ENCODE peak calls at places on chromosomes 3 and 15, in seven cellular contexts. One of them, this sample, is unnamed.

GRCh38 chr15:33104276-33104675 is 90.2 kb downstream of the FMN1 start:
- DNase-seq in naive thymus-derived CD8-positive, alpha-beta T cell: no peak
- DNase-seq in LoVo: peak; percentile 56
- DNase-seq in hypothalamus: no peak
- DNase-seq in colonic mucosa: no peak
- DNase-seq in Daoy: peak; percentile 85
- DNase-seq in T-helper 9 cell: no peak
- DNase-seq in this sample: no peak

GRCh38 chr15:25565470-25566264 is 126.8 kb upstream of the UBE3A start:
- DNase-seq in naive thymus-derived CD8-positive, alpha-beta T cell: no peak
- DNase-seq in LoVo: no peak
- DNase-seq in hypothalamus: no peak
- DNase-seq in colonic mucosa: no peak
- DNase-seq in Daoy: no peak
- DNase-seq in T-helper 9 cell: no peak
- DNase-seq in this sample: no peak

GRCh38 chr3:15636028-15636709 is 34.6 kb downstream of the BTD start:
- DNase-seq in naive thymus-derived CD8-positive, alpha-beta T cell: no peak
- DNase-seq in LoVo: no peak
- DNase-seq in hypothalamus: no peak
- DNase-seq in colonic mucosa: no peak
- DNase-seq in Daoy: peak; percentile 81
- DNase-seq in T-helper 9 cell: no peak
- DNase-seq in this sample: no peak

GRCh38 chr15:70149667-70150404 is 52.1 kb upstream of the TLE3 start:
- DNase-seq in naive thymus-derived CD8-positive, alpha-beta T cell: no peak
- DNase-seq in LoVo: no peak
- DNase-seq in hypothalamus: no peak
- DNase-seq in colonic mucosa: no peak
- DNase-seq in Daoy: peak; percentile 54
- DNase-seq in T-helper 9 cell: no peak
- DNase-seq in this sample: no peak

GRCh38 chr3:169298247-169298992 is 365.1 kb downstream of the MECOM start:
- DNase-seq in naive thymus-derived CD8-positive, alpha-beta T cell: no peak
- DNase-seq in LoVo: no peak
- DNase-seq in hypothalamus: no peak
- DNase-seq in colonic mucosa: peak; percentile 34
- DNase-seq in Daoy: no peak
- DNase-seq in T-helper 9 cell: no peak
- DNase-seq in this sample: no peak

GRCh38 chr3:34178415-34178814 is 380.0 kb downstream of the PDCD6IP start:
- DNase-seq in naive thymus-derived CD8-positive, alpha-beta T cell: no peak
- DNase-seq in LoVo: no peak
- DNase-seq in hypothalamus: no peak
- DNase-seq in colonic mucosa: no peak
- DNase-seq in Daoy: no peak
- DNase-seq in T-helper 9 cell: no peak
- DNase-seq in this sample: no peak

GRCh38 chr3:128491071-128491899 is 1.7 kb downstream of the GATA2 start:
- DNase-seq in naive thymus-derived CD8-positive, alpha-beta T cell: no peak
- DNase-seq in LoVo: no peak
- DNase-seq in hypothalamus: no peak
- DNase-seq in colonic mucosa: no peak
- DNase-seq in Daoy: no peak
- DNase-seq in T-helper 9 cell: no peak
- DNase-seq in this sample: no peak

GRCh38 chr3:42526616-42527367 is 24.3 kb downstream of the VIPR1 start:
- DNase-seq in naive thymus-derived CD8-positive, alpha-beta T cell: peak; percentile 70
- DNase-seq in LoVo: no peak
- DNase-seq in hypothalamus: no peak
- DNase-seq in colonic mucosa: no peak
- DNase-seq in Daoy: no peak
- DNase-seq in T-helper 9 cell: peak; percentile 33
- DNase-seq in this sample: no peak

GRCh38 chr3:49553320-49553689 is 972 bp upstream of the BSN start:
- DNase-seq in naive thymus-derived CD8-positive, alpha-beta T cell: peak; percentile 18
- DNase-seq in LoVo: no peak
- DNase-seq in hypothalamus: no peak
- DNase-seq in colonic mucosa: no peak
- DNase-seq in Daoy: no peak
- DNase-seq in T-helper 9 cell: no peak
- DNase-seq in this sample: no peak

GRCh38 chr3:185460719-185461350 is 38.0 kb downstream of the TMEM41A start:
- DNase-seq in naive thymus-derived CD8-positive, alpha-beta T cell: no peak
- DNase-seq in LoVo: peak; percentile 12
- DNase-seq in hypothalamus: no peak
- DNase-seq in colonic mucosa: no peak
- DNase-seq in Daoy: no peak
- DNase-seq in T-helper 9 cell: no peak
- DNase-seq in this sample: no peak

GRCh38 chr15:51846066-51846462 is 16.6 kb downstream of the TMOD3 start:
- DNase-seq in naive thymus-derived CD8-positive, alpha-beta T cell: no peak
- DNase-seq in LoVo: no peak
- DNase-seq in hypothalamus: no peak
- DNase-seq in colonic mucosa: no peak
- DNase-seq in Daoy: peak; percentile 63
- DNase-seq in T-helper 9 cell: no peak
- DNase-seq in this sample: no peak

GRCh38 chr15:32857732-32858131 is 139.9 kb downstream of the GREM1 start:
- DNase-seq in naive thymus-derived CD8-positive, alpha-beta T cell: no peak
- DNase-seq in LoVo: no peak
- DNase-seq in hypothalamus: no peak
- DNase-seq in colonic mucosa: no peak
- DNase-seq in Daoy: no peak
- DNase-seq in T-helper 9 cell: no peak
- DNase-seq in this sample: no peak

GRCh38 chr3:24299236-24299635 is 195.4 kb downstream of the THRB start:
- DNase-seq in naive thymus-derived CD8-positive, alpha-beta T cell: no peak
- DNase-seq in LoVo: no peak
- DNase-seq in hypothalamus: no peak
- DNase-seq in colonic mucosa: no peak
- DNase-seq in Daoy: no peak
- DNase-seq in T-helper 9 cell: no peak
- DNase-seq in this sample: no peak

GRCh38 chr15:100112061-100112420 is 229.7 kb downstream of the ADAMTS17 start:
- DNase-seq in naive thymus-derived CD8-positive, alpha-beta T cell: no peak
- DNase-seq in LoVo: no peak
- DNase-seq in hypothalamus: no peak
- DNase-seq in colonic mucosa: no peak
- DNase-seq in Daoy: no peak
- DNase-seq in T-helper 9 cell: no peak
- DNase-seq in this sample: no peak

GRCh38 chr15:50686468-50687301 is at the start of gene TRPM7:
- DNase-seq in naive thymus-derived CD8-positive, alpha-beta T cell: peak; percentile 89
- DNase-seq in LoVo: peak; percentile 95
- DNase-seq in hypothalamus: peak; percentile 75
- DNase-seq in colonic mucosa: peak; percentile 88
- DNase-seq in Daoy: peak; percentile 97
- DNase-seq in T-helper 9 cell: peak; percentile 87
- DNase-seq in this sample: peak; percentile 85

GRCh38 chr15:55758580-55758986 is 15.6 kb upstream of the PRTG start:
- DNase-seq in naive thymus-derived CD8-positive, alpha-beta T cell: no peak
- DNase-seq in LoVo: no peak
- DNase-seq in hypothalamus: no peak
- DNase-seq in colonic mucosa: no peak
- DNase-seq in Daoy: no peak
- DNase-seq in T-helper 9 cell: no peak
- DNase-seq in this sample: no peak

GRCh38 chr3:123568034-123568433 is 16.8 kb downstream of the HACD2 start:
- DNase-seq in naive thymus-derived CD8-positive, alpha-beta T cell: no peak
- DNase-seq in LoVo: no peak
- DNase-seq in hypothalamus: peak; percentile 50
- DNase-seq in colonic mucosa: no peak
- DNase-seq in Daoy: no peak
- DNase-seq in T-helper 9 cell: no peak
- DNase-seq in this sample: peak; percentile 67

GRCh38 chr3:194237110-194237509 is 101.2 kb downstream of the HES1 start:
- DNase-seq in naive thymus-derived CD8-positive, alpha-beta T cell: no peak
- DNase-seq in LoVo: no peak
- DNase-seq in hypothalamus: no peak
- DNase-seq in colonic mucosa: no peak
- DNase-seq in Daoy: no peak
- DNase-seq in T-helper 9 cell: no peak
- DNase-seq in this sample: no peak

GRCh38 chr3:28317438-28318022 is 31.0 kb upstream of the ZCWPW2 start:
- DNase-seq in naive thymus-derived CD8-positive, alpha-beta T cell: peak; percentile 52
- DNase-seq in LoVo: peak; percentile 19
- DNase-seq in hypothalamus: no peak
- DNase-seq in colonic mucosa: peak; percentile 28
- DNase-seq in Daoy: peak; percentile 19
- DNase-seq in T-helper 9 cell: no peak
- DNase-seq in this sample: no peak

GRCh38 chr3:27138005-27138404 is 231.2 kb downstream of the NEK10 start:
- DNase-seq in naive thymus-derived CD8-positive, alpha-beta T cell: no peak
- DNase-seq in LoVo: no peak
- DNase-seq in hypothalamus: no peak
- DNase-seq in colonic mucosa: no peak
- DNase-seq in Daoy: no peak
- DNase-seq in T-helper 9 cell: no peak
- DNase-seq in this sample: no peak

GRCh38 chr3:10553586-10554235 is 48.3 kb upstream of the ATP2B2 start:
- DNase-seq in naive thymus-derived CD8-positive, alpha-beta T cell: no peak
- DNase-seq in LoVo: no peak
- DNase-seq in hypothalamus: peak; percentile 48
- DNase-seq in colonic mucosa: no peak
- DNase-seq in Daoy: peak; percentile 25
- DNase-seq in T-helper 9 cell: no peak
- DNase-seq in this sample: no peak